ENCODE peak calls at places on chromosomes 11 and 22, in eight cellular contexts. D is NCI-H1092 treated with DMSO at 0.1 percent for 48 hours; Q is CD8-positive, alpha-beta memory T cell; P is amniotic stem cell; I is hypothalamus; H is retinal pigment epithelial cell; T is EH; O is NCI-H748 treated with DMSO at 0.1 percent for 48 hours. M is an unnamed sample.

GRCh38 chr11:42651654-42652053 is 660.1 kb upstream of the API5 start:
- DNase-seq in P (no peak), Q (no peak), T (no peak), H (no peak), D (no peak), O (no peak), I (no peak), M (no peak)

GRCh38 chr11:111663820-111664219 is 61.6 kb downstream of the SIK2 start:
- DNase-seq in I (no peak), D (no peak), P (no peak), H (peak), O (no peak), T (peak), Q (no peak), M (no peak)

GRCh38 chr11:14075118-14075601 is 112.6 kb downstream of the SPON1 start:
- DNase-seq in Q (peak), I (no peak), O (no peak), H (no peak), T (peak), P (no peak), D (no peak), M (no peak)

GRCh38 chr11:69398529-69399492 is 82.7 kb upstream of the LINC01488 start:
- DNase-seq in H (peak), Q (no peak), O (no peak), P (no peak), I (peak), D (no peak), T (peak), M (no peak)

GRCh38 chr11:70645537-70645936 is 247.2 kb downstream of the CTTN start:
- DNase-seq in I (no peak), O (no peak), H (no peak), Q (no peak), P (no peak), D (no peak), T (no peak), M (no peak)

GRCh38 chr11:104843150-104843837 is 55.0 kb downstream of the CASP12 start:
- DNase-seq in T (no peak), D (no peak), P (no peak), I (no peak), O (no peak), H (no peak), Q (no peak), M (no peak)

GRCh38 chr22:46071451-46072029 is 78.8 kb upstream of the PPARA start:
- DNase-seq in O (peak), H (peak), T (peak), P (peak), D (no peak), I (peak), Q (no peak), M (peak)

GRCh38 chr11:103633037-103633788 is 403.2 kb upstream of the DDI1 start:
- DNase-seq in T (peak), O (no peak), H (peak), P (no peak), I (no peak), D (no peak), Q (no peak), M (no peak)

GRCh38 chr11:86041975-86042378 is 26.9 kb downstream of the PICALM start:
- DNase-seq in I (peak), H (peak), T (peak), D (peak), P (peak), Q (peak), O (peak), M (peak)

GRCh38 chr11:61698173-61698965 is 18.2 kb downstream of the DAGLA start:
- DNase-seq in Q (no peak), P (no peak), H (no peak), I (peak), D (no peak), O (no peak), T (no peak), M (no peak)

GRCh38 chr22:35480143-35480542 is 60.5 kb upstream of the RASD2 start:
- DNase-seq in D (peak), P (no peak), H (no peak), T (peak), Q (no peak), O (no peak), I (no peak), M (no peak)

GRCh38 chr11:86118201-86118600 is 49.3 kb upstream of the PICALM start:
- DNase-seq in Q (no peak), T (no peak), I (no peak), O (no peak), P (no peak), H (no peak), D (no peak), M (no peak)

GRCh38 chr11:46615756-46616155 is 1.3 kb downstream of the HARBI1 start:
- DNase-seq in O (no peak), P (no peak), T (peak), D (no peak), I (no peak), H (no peak), Q (no peak), M (no peak)

GRCh38 chr11:46597609-46598219 is 3.9 kb upstream of the AMBRA1 start:
- DNase-seq in H (no peak), I (no peak), T (peak), O (no peak), Q (no peak), D (no peak), P (no peak), M (no peak)

GRCh38 chr11:76247091-76247490 is 40.8 kb upstream of the WNT11 start:
- DNase-seq in P (no peak), H (no peak), I (no peak), Q (no peak), D (no peak), O (no peak), T (no peak), M (no peak)

GRCh38 chr11:32511926-32512325 is 71.7 kb upstream of the EIF3M start:
- DNase-seq in D (no peak), H (no peak), O (no peak), P (no peak), Q (no peak), T (no peak), I (no peak), M (no peak)

M was measured in SHP77.